ENCODE peak calls at places on chromosomes 11 and 22, in four cellular contexts. G, C, B and S are unnamed samples. For H3K27me3 and H3K4me1, the result is how much of the 10 kb centered on the place peaks cover.

GRCh38 chr11:70225629-70226582 is 22.8 kb downstream of the FADD start:
- DNase-seq in G (no peak), C (peak), B (no peak), S (peak)

GRCh38 chr11:125166347-125166841 is 1.8 kb downstream of the PKNOX2 start:
- DNase-seq in G (no peak), C (no peak), B (no peak), S (no peak)

GRCh38 chr22:35306350-35306967 is 6.8 kb downstream of the TOM1 start:
- DNase-seq in G (no peak), C (no peak), B (no peak), S (no peak)

GRCh38 chr11:131223198-131223975 is 147.0 kb upstream of the NTM start:
- DNase-seq in G (no peak), C (no peak), B (no peak), S (no peak)

GRCh38 chr11:15101072-15101701 is 13.5 kb upstream of the INSC start:
- DNase-seq in G (peak), C (peak), B (peak), S (no peak)

GRCh38 chr11:17845431-17845881 is 110.9 kb downstream of the KCNC1 start:
- DNase-seq in G (no peak), C (no peak), B (peak), S (no peak)

GRCh38 chr11:7570938-7571337 is 57.1 kb downstream of the PPFIBP2 start:
- DNase-seq in G (no peak), C (no peak), B (no peak), S (no peak)

GRCh38 chr11:33454264-33454663 is 197.1 kb downstream of the HIPK3 start:
- DNase-seq in G (no peak), C (no peak), B (no peak), S (no peak)

GRCh38 chr11:62648185-62648966 is 2.0 kb upstream of the GANAB start:
- DNase-seq in G (no peak), C (no peak), B (no peak), S (no peak)

GRCh38 chr11:104524276-104524675 is 360.3 kb upstream of the PDGFD start:
- DNase-seq in G (no peak), C (no peak), B (no peak), S (no peak)

GRCh38 chr11:42957831-42958230 is 354.0 kb upstream of the API5 start:
- DNase-seq in G (no peak), C (no peak), B (no peak), S (no peak)

GRCh38 chr11:1521382-1522080 is 35.0 kb upstream of the MOB2 start:
- DNase-seq in G (no peak), C (no peak), B (no peak), S (no peak)

GRCh38 chr11:77253690-77254089 is 47.8 kb downstream of the GDPD4 start:
- DNase-seq in G (no peak), C (no peak), B (no peak), S (no peak)

GRCh38 chr11:73158356-73159051 is 16.4 kb upstream of the FCHSD2 start:
- DNase-seq in G (no peak), C (no peak), B (no peak), S (no peak)

DNA sequence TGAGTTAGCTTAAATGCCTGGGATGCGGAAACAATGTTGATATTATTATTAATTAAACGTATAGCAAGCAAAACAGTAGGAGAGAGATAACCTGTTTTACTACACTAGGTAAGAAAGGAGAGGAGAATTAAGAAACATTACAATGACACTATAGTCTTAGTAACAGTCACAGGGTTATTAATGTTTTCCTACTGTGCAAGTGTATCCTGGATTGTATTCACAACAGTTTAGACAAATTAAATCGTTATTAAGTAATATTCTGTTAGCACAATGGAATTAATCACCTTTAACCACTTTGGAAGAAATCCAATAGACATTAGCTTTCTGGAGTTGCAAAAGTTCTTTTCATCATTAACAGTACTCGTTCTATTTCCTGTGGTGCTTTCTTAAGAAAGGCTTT is 3.4 kb downstream of the FAM181B start:
- DNase-seq in G (no peak), C (no peak), B (no peak), S (no peak)
- H3K27me3 ChIP-seq in G (under half), C (half or more), B (half or more), S (under half)

DNA sequence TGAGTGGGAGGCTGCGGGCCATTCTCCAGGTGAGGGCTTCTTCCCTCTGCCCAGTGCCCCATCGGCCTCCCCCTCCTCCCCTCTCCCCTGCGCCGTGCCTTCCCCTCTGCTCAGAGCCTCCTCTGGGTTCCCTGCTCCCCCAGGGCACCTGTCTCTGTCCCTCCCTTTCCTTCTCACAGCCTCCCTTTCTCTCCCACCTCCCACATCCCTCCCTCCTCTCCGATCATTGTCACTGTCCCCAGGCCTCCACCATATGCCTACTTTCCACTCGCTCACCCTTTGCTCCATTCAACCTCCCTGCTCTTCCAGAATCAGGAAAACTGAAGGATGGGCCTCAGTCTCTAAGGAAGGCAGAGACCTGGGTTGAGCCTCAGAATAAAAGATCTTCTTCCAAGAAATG is 9.9 kb upstream of the APOBEC3H start:
- DNase-seq in G (no peak), C (no peak), B (no peak), S (no peak)
- H3K4me1 ChIP-seq in G (half or more), C (under half), B (under half), S (under half)

GRCh38 chr11:30107899-30108298 is 91.1 kb upstream of the KCNA4 start:
- DNase-seq in G (no peak), C (no peak), B (peak), S (no peak)
- H3K27me3 ChIP-seq in G (under half), C (under half), B (under half), S (under half)

DNA sequence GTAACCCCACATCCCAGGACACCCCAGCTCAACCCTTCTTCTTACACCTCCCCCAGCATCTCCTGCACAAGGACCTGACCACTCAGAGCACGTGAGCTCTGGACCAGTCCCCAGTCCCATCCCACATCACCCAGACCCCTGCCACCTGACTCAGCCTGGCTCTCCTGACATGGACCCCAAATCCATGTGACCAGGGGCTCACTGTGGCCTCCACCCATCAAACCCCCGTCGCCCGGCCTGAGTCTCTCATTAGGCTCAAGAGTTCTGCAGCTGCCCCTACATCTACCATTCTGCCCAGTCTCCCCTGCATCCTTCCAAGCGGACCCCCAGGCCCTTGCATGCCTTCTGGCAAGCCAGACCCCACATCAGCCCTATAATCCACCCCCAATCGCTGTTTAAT is 1.9 kb upstream of the LIF start:
- DNase-seq in G (no peak), C (no peak), B (no peak), S (no peak)
- H3K4me1 ChIP-seq in G (under half), C (under half), B (half or more), S (under half)

GRCh38 chr11:45323598-45324249 is 37.6 kb upstream of the SYT13 start:
- DNase-seq in G (no peak), C (no peak), B (no peak), S (no peak)

GRCh38 chr11:45322111-45322705 is 36.1 kb upstream of the SYT13 start:
- DNase-seq in G (no peak), C (no peak), B (no peak), S (no peak)

GRCh38 chr11:45324459-45324858 is 38.3 kb upstream of the SYT13 start:
- DNase-seq in G (no peak), C (no peak), B (no peak), S (no peak)

GRCh38 chr11:45321669-45322068 is 35.5 kb upstream of the SYT13 start:
- DNase-seq in G (no peak), C (no peak), B (no peak), S (no peak)

GRCh38 chr11:45322891-45323597 is 36.9 kb upstream of the SYT13 start:
- DNase-seq in G (no peak), C (no peak), B (no peak), S (no peak)
- H3K27me3 ChIP-seq in G (under half), C (under half), B (half or more), S (under half)

DNA sequence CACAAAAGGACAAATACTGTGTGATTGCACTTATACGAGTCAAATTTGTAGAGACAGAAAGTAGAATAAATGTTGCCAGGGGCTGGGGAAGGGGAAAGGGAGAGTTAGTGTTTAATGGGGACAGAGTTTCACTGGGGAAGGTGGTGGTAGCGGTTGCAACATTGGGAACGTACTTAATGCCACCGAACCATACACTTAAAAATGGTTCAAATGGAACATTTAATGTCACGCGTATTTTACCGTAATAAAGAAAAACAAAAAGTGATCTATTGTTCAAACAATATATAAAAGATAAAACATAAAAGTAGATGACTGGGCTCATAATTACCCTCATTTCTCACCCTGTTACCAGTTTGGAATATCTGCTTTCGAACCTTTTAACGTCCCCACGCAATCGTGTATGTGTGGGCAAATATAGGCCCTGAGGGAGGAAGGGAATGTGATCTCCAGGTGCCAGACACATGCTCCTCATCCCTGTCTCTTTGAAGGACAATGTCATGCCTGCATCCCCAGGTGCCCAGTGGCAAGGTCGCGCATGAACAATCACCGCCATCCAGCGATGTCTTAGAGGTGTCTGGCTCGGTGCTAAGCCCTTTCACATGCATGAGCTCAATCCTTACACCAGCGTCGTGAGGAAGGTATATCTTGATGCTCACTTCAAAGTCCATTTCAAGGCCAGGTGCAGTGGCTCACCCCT is 35.3 kb downstream of the LIF start:
- DNase-seq in G (no peak), C (no peak), B (no peak), S (no peak)
- H3K4me1 ChIP-seq in G (under half), C (under half), B (half or more), S (under half)

DNA sequence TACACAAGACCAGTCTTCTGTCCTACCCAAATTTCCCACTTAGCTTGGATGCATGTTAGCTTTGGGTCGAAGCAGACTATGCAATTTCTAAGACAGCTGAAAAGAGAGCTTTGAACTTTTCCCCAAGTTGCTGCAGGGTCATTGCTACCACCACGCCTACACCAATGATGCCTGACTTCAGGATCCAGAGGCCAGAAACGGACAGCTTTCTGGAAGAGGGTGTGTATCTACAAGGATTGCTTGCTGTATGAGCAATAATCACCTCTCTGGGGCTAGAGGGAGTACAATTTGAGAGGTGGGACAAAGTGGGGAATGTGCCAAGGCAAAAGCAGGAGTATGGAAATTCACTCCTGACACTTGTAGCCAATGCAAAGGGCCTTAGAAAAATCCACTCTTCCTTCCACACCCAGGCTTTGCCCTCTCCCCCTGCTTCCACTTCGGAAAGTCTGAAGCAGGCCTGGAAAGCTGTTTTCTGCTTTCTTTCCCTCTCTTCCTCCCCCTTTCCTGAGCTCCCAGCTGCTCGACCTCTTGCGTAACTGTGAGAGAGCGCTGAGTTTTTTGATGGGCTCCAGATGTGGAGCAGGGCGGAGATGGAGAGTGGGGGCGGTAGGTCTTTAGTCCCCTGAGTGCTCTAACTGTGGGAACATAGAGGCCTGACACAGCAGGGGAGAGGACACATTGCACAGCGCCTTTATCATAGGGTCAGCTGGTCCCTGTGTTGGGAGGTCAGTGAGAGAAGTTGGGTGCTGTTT is 2.1 kb upstream of the PHLDB1 start:
- DNase-seq in G (no peak), C (no peak), B (no peak), S (peak)
- H3K27me3 ChIP-seq in G (under half), C (under half), B (under half), S (under half)